ENCODE peak calls at places on chromosomes 16 and 17, in eight cellular contexts. X, J, F, C, T, R, O and Y are unnamed samples.

GRCh38 chr17:58960068-58960467 is 146.6 kb downstream of the TRIM37 start:
- DNase-seq in X (peak), J (peak), F (peak), C (no peak), T (no peak), R (no peak), O (no peak), Y (peak)

GRCh38 chr16:2029350-2029749 is 2.6 kb downstream of the NHERF2 start:
- DNase-seq in X (no peak), J (no peak), F (no peak), C (no peak), T (peak), R (peak), O (no peak), Y (no peak)

GRCh38 chr17:68662037-68662432 is 60.9 kb upstream of the FAM20A start:
- DNase-seq in X (no peak), J (no peak), F (no peak), C (no peak), T (no peak), R (no peak), O (no peak), Y (no peak)

GRCh38 chr17:17141860-17142552 is 64.1 kb downstream of the PLD6 start:
- DNase-seq in X (peak), J (peak), F (peak), C (peak), T (no peak), R (peak), O (peak), Y (peak)

GRCh38 chr17:17495448-17496188 is 577 bp downstream of the RASD1 start:
- DNase-seq in X (peak), J (peak), F (peak), C (peak), T (no peak), R (peak), O (peak), Y (peak)

GRCh38 chr16:15857779-15858560 is 1.1 kb upstream of the MYH11 start:
- DNase-seq in X (peak), J (peak), F (peak), C (peak), T (peak), R (peak), O (peak), Y (peak)

GRCh38 chr17:42690596-42690995 is 8.3 kb downstream of the CNTNAP1 start:
- DNase-seq in X (no peak), J (no peak), F (no peak), C (no peak), T (no peak), R (no peak), O (no peak), Y (no peak)

GRCh38 chr17:17320188-17320910 is 17.2 kb downstream of the NT5M start:
- DNase-seq in X (no peak), J (no peak), F (no peak), C (peak), T (no peak), R (no peak), O (no peak), Y (no peak)

GRCh38 chr17:17722081-17722905 is 41.0 kb downstream of the RAI1 start:
- DNase-seq in X (no peak), J (peak), F (no peak), C (peak), T (no peak), R (peak), O (no peak), Y (no peak)

GRCh38 chr16:17342031-17342430 is 128.7 kb downstream of the XYLT1 start:
- DNase-seq in X (no peak), J (no peak), F (no peak), C (no peak), T (no peak), R (no peak), O (no peak), Y (no peak)

GRCh38 chr17:50468120-50469004 is at the start of gene CHAD:
- DNase-seq in X (no peak), J (peak), F (no peak), C (peak), T (no peak), R (peak), O (peak), Y (no peak)

GRCh38 chr16:86221085-86221484 is 289.2 kb upstream of the FOXF1 start:
- DNase-seq in X (no peak), J (peak), F (no peak), C (no peak), T (no peak), R (no peak), O (peak), Y (no peak)

GRCh38 chr17:43832976-43833829 is at the start of gene MPP3:
- DNase-seq in X (peak), J (peak), F (peak), C (peak), T (peak), R (peak), O (peak), Y (peak)

GRCh38 chr16:1877089-1877488 is 5.1 kb upstream of the MEIOB start:
- DNase-seq in X (no peak), J (no peak), F (no peak), C (no peak), T (no peak), R (no peak), O (peak), Y (no peak)

GRCh38 chr17:80082403-80083135 is 18.8 kb upstream of the GAA start:
- DNase-seq in X (peak), J (peak), F (peak), C (peak), T (peak), R (peak), O (peak), Y (peak)

GRCh38 chr16:77835111-77835510 is 46.7 kb downstream of the VAT1L start:
- DNase-seq in X (no peak), J (peak), F (no peak), C (no peak), T (no peak), R (no peak), O (no peak), Y (no peak)

GRCh38 chr16:2242598-2242997 is 6.4 kb downstream of the DNASE1L2 start:
- DNase-seq in X (no peak), J (no peak), F (no peak), C (no peak), T (no peak), R (no peak), O (no peak), Y (no peak)

GRCh38 chr17:5582177-5582885 is 2.0 kb downstream of the NLRP1 start:
- DNase-seq in X (no peak), J (no peak), F (no peak), C (peak), T (no peak), R (no peak), O (no peak), Y (no peak)

GRCh38 chr16:64047207-64047606 is 1074.7 kb downstream of the CDH11 start:
- DNase-seq in X (no peak), J (no peak), F (no peak), C (no peak), T (no peak), R (no peak), O (no peak), Y (no peak)

GRCh38 chr17:1036171-1036844 is 39.4 kb downstream of the TIMM22 start:
- DNase-seq in X (no peak), J (no peak), F (no peak), C (peak), T (no peak), R (no peak), O (no peak), Y (no peak)

GRCh38 chr16:15639061-15639568 is 3.8 kb downstream of the MARF1 start:
- DNase-seq in X (no peak), J (no peak), F (no peak), C (no peak), T (no peak), R (no peak), O (no peak), Y (no peak)

GRCh38 chr16:29198731-29199521 is 207.6 kb downstream of the NPIPB11 start:
- DNase-seq in X (peak), J (no peak), F (no peak), C (peak), T (no peak), R (peak), O (peak), Y (no peak)

GRCh38 chr17:59695943-59696681 is 11.1 kb downstream of the PTRH2 start:
- DNase-seq in X (peak), J (no peak), F (no peak), C (no peak), T (no peak), R (no peak), O (no peak), Y (no peak)

GRCh38 chr17:33506889-33507650 is 214.0 kb upstream of the ASIC2 start:
- DNase-seq in X (peak), J (no peak), F (no peak), C (no peak), T (no peak), R (no peak), O (peak), Y (no peak)

GRCh38 chr16:1863681-1864460 is 8.1 kb downstream of the MEIOB start:
- DNase-seq in X (peak), J (peak), F (no peak), C (no peak), T (no peak), R (no peak), O (no peak), Y (peak)

GRCh38 chr17:78040561-78041400 is 82.3 kb downstream of the TNRC6C start:
- DNase-seq in X (peak), J (peak), F (peak), C (peak), T (peak), R (no peak), O (peak), Y (peak)
- TF ChIP-seq CTCF in X (no peak), J (peak), F (peak), C (no peak), T (no peak), R (no peak), O (no peak), Y (no peak)

GRCh38 chr17:21214015-21214776 is at the start of gene TMEM11:
- DNase-seq in X (peak), J (peak), F (peak), C (peak), T (peak), R (peak), O (peak), Y (peak)
- TF ChIP-seq CTCF in X (no peak), J (no peak), F (peak), C (peak), T (no peak), R (no peak), O (no peak), Y (peak)

GRCh38 chr17:56832446-56832845 is 1.3 kb downstream of the C17orf67 start:
- DNase-seq in X (no peak), J (no peak), F (no peak), C (no peak), T (no peak), R (no peak), O (no peak), Y (no peak)

GRCh38 chr17:56835259-56835575 is 1.3 kb downstream of the DGKE start:
- DNase-seq in X (no peak), J (no peak), F (no peak), C (no peak), T (no peak), R (no peak), O (no peak), Y (no peak)

GRCh38 chr17:56833812-56834379 is at the start of the genes C17orf67 and DGKE:
- DNase-seq in X (peak), J (peak), F (peak), C (peak), T (peak), R (peak), O (peak), Y (peak)

GRCh38 chr17:56833023-56833811 is 503 bp downstream of the C17orf67 start:
- DNase-seq in X (peak), J (peak), F (peak), C (peak), T (peak), R (peak), O (peak), Y (peak)

DNA sequence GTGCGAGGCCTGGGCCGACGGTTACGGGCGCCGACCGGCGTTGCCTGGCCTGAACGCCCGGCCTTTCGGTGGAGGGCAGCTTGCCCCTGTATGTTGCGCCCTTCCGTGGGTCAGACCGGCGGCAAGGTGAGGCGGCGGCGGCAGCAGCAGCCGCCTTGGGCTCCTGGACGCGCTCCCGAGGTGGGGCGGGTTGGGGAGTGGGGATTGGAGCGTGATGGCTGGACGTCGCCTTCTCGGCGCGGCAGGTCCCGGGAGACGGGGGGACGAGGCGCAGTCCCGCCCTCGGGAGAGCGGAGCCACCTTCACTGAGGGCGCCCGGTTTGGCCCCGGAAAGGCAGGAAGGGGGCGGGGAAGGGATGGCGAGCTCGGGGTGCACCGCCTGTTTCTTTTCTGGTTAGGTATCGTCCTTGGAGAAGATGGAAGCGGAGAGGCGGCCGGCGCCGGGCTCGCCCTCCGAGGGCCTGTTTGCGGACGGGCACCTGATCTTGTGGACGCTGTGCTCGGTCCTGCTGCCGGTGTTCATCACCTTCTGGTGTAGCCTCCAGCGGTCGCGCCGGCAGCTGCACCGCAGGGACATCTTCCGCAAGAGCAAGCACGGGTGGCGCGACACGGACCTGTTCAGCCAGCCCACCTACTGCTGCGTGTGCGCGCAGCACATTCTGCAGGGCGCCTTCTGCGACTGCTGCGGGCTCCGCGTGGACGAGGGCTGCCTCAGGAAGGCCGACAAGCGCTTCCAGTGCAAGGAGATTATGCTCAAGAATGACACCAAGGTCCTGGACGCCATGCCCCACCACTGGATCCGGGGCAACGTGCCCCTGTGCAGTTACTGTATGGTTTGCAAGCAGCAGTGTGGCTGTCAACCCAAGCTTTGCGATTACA is 668 bp downstream of the DGKE start:
- DNase-seq in X (peak), J (peak), F (peak), C (peak), T (peak), R (peak), O (peak), Y (peak)
- TF ChIP-seq CTCF in X (no peak), J (no peak), F (peak), C (peak), T (no peak), R (peak), O (no peak), Y (no peak)

GRCh38 chr17:3048727-3049471 is 14.5 kb downstream of the OR1D5 start:
- DNase-seq in X (peak), J (peak), F (peak), C (peak), T (peak), R (peak), O (peak), Y (peak)
- TF ChIP-seq CTCF in X (peak), J (peak), F (peak), C (peak), T (peak), R (peak), O (peak), Y (peak)

GRCh38 chr17:76237859-76238313 is 2.4 kb downstream of the RNF157 start:
- DNase-seq in X (no peak), J (no peak), F (no peak), C (no peak), T (no peak), R (no peak), O (peak), Y (no peak)
- TF ChIP-seq CTCF in X (no peak), J (no peak), F (no peak), C (no peak), T (no peak), R (no peak), O (no peak), Y (no peak)

GRCh38 chr17:74380959-74381808 is 13.9 kb downstream of the GPR142 start:
- DNase-seq in X (no peak), J (no peak), F (no peak), C (no peak), T (no peak), R (no peak), O (no peak), Y (peak)

GRCh38 chr17:74379495-74380085 is 12.3 kb downstream of the GPR142 start:
- DNase-seq in X (peak), J (peak), F (peak), C (peak), T (peak), R (peak), O (peak), Y (peak)

GRCh38 chr17:74383140-74383539 is 15.8 kb downstream of the GPR142 start:
- DNase-seq in X (no peak), J (no peak), F (no peak), C (no peak), T (no peak), R (no peak), O (no peak), Y (no peak)

GRCh38 chr17:74385201-74385600 is 17.9 kb downstream of the GPR142 start:
- DNase-seq in X (no peak), J (no peak), F (no peak), C (no peak), T (no peak), R (no peak), O (no peak), Y (no peak)

GRCh38 chr17:74380086-74380958 is 13.0 kb downstream of the GPR142 start:
- DNase-seq in X (no peak), J (no peak), F (peak), C (peak), T (no peak), R (peak), O (no peak), Y (peak)
- TF ChIP-seq CTCF in X (no peak), J (no peak), F (peak), C (peak), T (no peak), R (peak), O (no peak), Y (no peak)

DNA sequence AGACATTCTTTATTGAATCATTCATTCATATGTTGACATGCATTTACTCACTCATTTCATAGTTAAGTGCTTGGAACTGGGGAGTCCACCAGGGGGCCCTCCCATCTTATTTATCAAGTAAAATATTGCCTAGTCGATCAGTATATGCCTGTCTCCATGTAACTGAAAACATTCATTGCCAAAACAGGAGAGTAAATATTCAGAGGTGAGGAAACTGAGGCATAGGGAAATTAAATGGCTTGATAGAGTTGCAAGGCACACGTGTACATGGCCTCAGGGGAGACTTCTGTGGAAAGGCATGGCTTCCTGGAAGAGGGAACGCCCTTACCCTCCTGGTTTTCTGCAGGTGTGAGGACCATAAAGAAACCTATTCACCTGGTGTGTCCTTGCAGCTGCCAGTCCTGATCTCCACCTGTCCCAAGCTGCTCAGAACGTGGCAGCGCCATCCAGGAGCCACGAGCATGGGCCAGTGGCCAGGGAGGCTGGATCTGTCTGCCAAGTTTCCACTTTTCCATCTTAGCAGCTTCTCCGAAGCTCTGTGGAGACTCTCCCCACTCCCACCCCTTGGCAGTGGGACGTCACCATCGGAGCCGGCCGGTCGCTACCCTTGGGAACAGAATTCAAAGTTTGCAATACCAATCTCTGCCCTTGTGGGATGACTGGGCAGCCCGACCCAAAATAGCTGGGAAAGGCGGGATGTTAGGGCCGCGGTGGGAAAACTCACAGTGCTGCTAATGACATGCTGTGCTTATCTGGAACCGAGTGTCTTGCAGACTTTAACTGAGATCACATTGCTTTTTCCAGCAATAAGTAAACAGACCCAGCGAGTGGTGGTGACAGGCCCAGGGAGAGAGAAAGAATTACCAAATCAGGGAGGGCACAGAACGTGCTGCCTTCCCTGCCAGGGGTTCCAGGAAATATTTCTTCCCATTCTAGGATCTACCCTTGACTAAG is 4.1 kb upstream of the C1QTNF1 start:
- DNase-seq in X (peak), J (peak), F (peak), C (peak), T (peak), R (no peak), O (peak), Y (peak)
- TF ChIP-seq CTCF in X (peak), J (peak), F (peak), C (peak), T (peak), R (peak), O (peak), Y (no peak)

DNA sequence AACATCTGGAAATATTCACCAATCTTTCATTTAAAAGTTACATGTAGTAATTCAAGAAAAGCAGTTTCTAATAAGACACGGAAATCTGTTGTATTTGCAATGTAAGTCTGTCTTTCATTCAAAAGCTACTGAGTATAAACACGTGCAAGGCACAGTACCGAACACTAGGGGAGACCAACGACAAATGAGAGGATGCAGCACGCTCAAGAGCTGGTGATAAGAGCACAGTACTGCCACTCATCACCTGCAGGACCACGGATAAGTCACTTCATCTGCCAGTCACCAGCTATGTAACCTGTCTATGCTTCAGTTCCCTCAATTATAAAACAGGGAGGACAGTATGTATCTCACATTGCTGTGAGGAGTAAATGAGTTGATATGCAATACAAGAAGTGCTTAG is 67.1 kb downstream of the CLEC18A start:
- DNase-seq in X (peak), J (peak), F (peak), C (peak), T (peak), R (no peak), O (no peak), Y (no peak)
- TF ChIP-seq CTCF in X (no peak), J (peak), F (peak), C (peak), T (no peak), R (peak), O (no peak), Y (no peak)